ENCODE peak calls at places on chromosomes 16 and 17, in six cellular contexts. I is brain microvascular endothelial cell, R is HepG2, K is foreskin fibroblast, S is ovary, M is PC-3. V is an unnamed sample.

GRCh38 chr17:40473573-40474365 is 27.7 kb downstream of the TNS4 start:
- DNase-seq in I (no peak), R (no peak), K (no peak), S (no peak), M (no peak), V (no peak)

GRCh38 chr16:84687715-84688114 is 12.1 kb upstream of the USP10 start:
- DNase-seq in I (peak), R (no peak), K (peak), S (no peak), M (peak), V (no peak)

GRCh38 chr17:76951375-76951905 is 83.2 kb downstream of the MGAT5B start:
- DNase-seq in I (no peak), R (no peak), K (no peak), S (no peak), M (no peak), V (no peak)

GRCh38 chr16:46859719-46860152 is 24.4 kb upstream of the GPT2 start:
- DNase-seq in I (peak), R (peak), K (peak), S (no peak), M (peak), V (no peak)

GRCh38 chr17:66507103-66507923 is 204.9 kb downstream of the PRKCA start:
- DNase-seq in I (peak), R (peak), K (peak), S (peak), M (peak), V (no peak)

GRCh38 chr17:1229354-1229890 is 40.8 kb upstream of the BHLHA9 start:
- DNase-seq in I (peak), R (no peak), K (no peak), S (peak), M (no peak), V (no peak)

GRCh38 chr17:19570497-19571151 is 37.0 kb downstream of the SLC47A1 start:
- DNase-seq in I (no peak), R (no peak), K (no peak), S (no peak), M (no peak), V (no peak)

GRCh38 chr16:14302031-14302398 is 230.9 kb downstream of the MRTFB start:
- DNase-seq in I (no peak), R (peak), K (peak), S (peak), M (peak), V (no peak)

GRCh38 chr17:81480140-81480917 is 32.3 kb downstream of the ACTG1 start:
- DNase-seq in I (no peak), R (no peak), K (peak), S (peak), M (peak), V (no peak)

GRCh38 chr17:27905524-27906237 is 12.5 kb upstream of the LYRM9 start:
- DNase-seq in I (no peak), R (no peak), K (no peak), S (no peak), M (no peak), V (no peak)

GRCh38 chr17:82948957-82949356 is 109.1 kb upstream of the ZNF750 start:
- DNase-seq in I (no peak), R (no peak), K (no peak), S (no peak), M (no peak), V (no peak)

GRCh38 chr17:60135160-60135950 is 14.4 kb upstream of the CA4 start:
- DNase-seq in I (peak), R (peak), K (peak), S (peak), M (peak), V (peak)

GRCh38 chr17:17154556-17154955 is 51.6 kb downstream of the PLD6 start:
- DNase-seq in I (no peak), R (no peak), K (no peak), S (no peak), M (no peak), V (no peak)

GRCh38 chr16:67198238-67198734 is 645 bp upstream of the ELMO3 start:
- DNase-seq in I (no peak), R (no peak), K (no peak), S (no peak), M (peak), V (no peak)

GRCh38 chr17:1759529-1759928 is 2.3 kb upstream of the SERPINF1 start:
- DNase-seq in I (no peak), R (no peak), K (no peak), S (no peak), M (peak), V (no peak)

GRCh38 chr16:85524630-85525463 is 88.3 kb upstream of the GSE1 start:
- DNase-seq in I (no peak), R (peak), K (no peak), S (no peak), M (peak), V (no peak)

GRCh38 chr17:75570772-75571171 is 16.8 kb upstream of the MYO15B start:
- DNase-seq in I (no peak), R (no peak), K (no peak), S (no peak), M (no peak), V (no peak)

GRCh38 chr16:57030346-57030902 is 41.1 kb downstream of the NLRC5 start:
- DNase-seq in I (no peak), R (no peak), K (no peak), S (no peak), M (no peak), V (no peak)

GRCh38 chr17:43670645-43671074 is 8.9 kb upstream of the MEOX1 start:
- DNase-seq in I (no peak), R (no peak), K (no peak), S (no peak), M (no peak), V (no peak)

GRCh38 chr16:66606000-66606751 is 1.7 kb downstream of the CMTM3 start:
- DNase-seq in I (no peak), R (no peak), K (no peak), S (no peak), M (no peak), V (no peak)

GRCh38 chr16:74563828-74564263 is 43.1 kb downstream of the GLG1 start:
- DNase-seq in I (peak), R (no peak), K (peak), S (no peak), M (peak), V (no peak)

GRCh38 chr17:44213403-44214229 is 5.9 kb downstream of the UBTF start:
- DNase-seq in I (no peak), R (no peak), K (no peak), S (no peak), M (no peak), V (no peak)

GRCh38 chr17:41567317-41567716 is 4.5 kb downstream of the KRT9 start:
- DNase-seq in I (no peak), R (no peak), K (no peak), S (no peak), M (no peak), V (no peak)

GRCh38 chr16:29784901-29785500 is 5.5 kb upstream of the KIF22 start:
- DNase-seq in I (peak), R (no peak), K (peak), S (peak), M (no peak), V (no peak)

GRCh38 chr17:34852141-34852540 is 109.1 kb downstream of the CCT6B start:
- DNase-seq in I (no peak), R (no peak), K (no peak), S (no peak), M (no peak), V (no peak)

GRCh38 chr17:50267074-50267841 is 7.0 kb upstream of the TMEM92 start:
- DNase-seq in I (no peak), R (no peak), K (peak), S (peak), M (no peak), V (peak)

GRCh38 chr17:42695500-42695899 is 13.2 kb downstream of the CNTNAP1 start:
- DNase-seq in I (no peak), R (no peak), K (no peak), S (no peak), M (no peak), V (no peak)

GRCh38 chr16:80997139-80997798 is 9.4 kb downstream of the CMC2 start:
- DNase-seq in I (no peak), R (peak), K (no peak), S (no peak), M (no peak), V (no peak)

GRCh38 chr16:56360117-56361008 is 65.0 kb downstream of the AMFR start:
- DNase-seq in I (no peak), R (no peak), K (no peak), S (no peak), M (no peak), V (no peak)

GRCh38 chr16:53007095-53007494 is 45.6 kb downstream of the CHD9NB start:
- DNase-seq in I (no peak), R (no peak), K (no peak), S (no peak), M (no peak), V (no peak)
- TF ChIP-seq CTCF in I (peak), R (peak), K (no peak), S (no peak), M (no peak), V (no peak)

DNA sequence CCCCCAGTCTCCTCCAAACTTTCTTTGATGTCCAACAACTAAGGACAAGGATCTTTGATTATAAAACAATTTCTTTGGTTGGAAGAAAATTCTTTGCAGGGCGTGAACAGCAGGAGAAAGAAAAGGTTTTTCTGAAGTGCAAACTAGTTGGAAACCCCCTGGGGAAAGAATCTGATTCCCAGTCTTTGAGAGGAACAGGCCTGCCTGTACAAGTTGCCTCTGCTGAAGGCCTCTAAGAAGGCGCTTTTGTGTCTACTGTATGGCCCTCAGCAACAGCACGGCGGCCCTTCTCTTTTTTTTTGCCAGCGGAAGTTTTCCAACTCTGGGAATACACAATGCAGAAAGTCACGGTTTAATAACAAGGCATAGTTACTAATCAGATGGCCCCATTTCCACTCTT is 14.0 kb downstream of the RNF43 start:
- DNase-seq in I (no peak), R (no peak), K (no peak), S (no peak), M (no peak), V (no peak)
- H3K4me3 ChIP-seq in I (no peak), R (no peak), K (no peak), S (no peak), M (no peak), V (no peak)

GRCh38 chr16:58734459-58734787 is 307 bp upstream of the GOT2 start:
- DNase-seq in I (no peak), R (no peak), K (no peak), S (no peak), M (no peak), V (no peak)
- TF ChIP-seq CTCF in I (no peak), R (no peak), K (no peak), S (no peak), M (no peak), V (no peak)

GRCh38 chr17:18246109-18246725 is 12.3 kb downstream of the FLII start:
- DNase-seq in I (no peak), R (no peak), K (no peak), S (no peak), M (no peak), V (no peak)
- H3K4me3 ChIP-seq in I (no peak), R (no peak), K (no peak), S (no peak), M (no peak), V (no peak)